ENCODE peak calls at places on chromosomes 7 and 10, in ten cellular contexts. Q is DMS 273 treated with DMSO at 0.1 percent for 48 hours; R is anterior cingulate cortex; O is hepatic stellate cell; Y is dermis microvascular lymphatic vessel endothelial cell; D is mesendoderm; W is stimulated activated CD4-positive, alpha-beta T cell treated with anti-CD3 and anti-CD28 coated beads, Interleukin-4, amount 100 ng/mL, for 1 hour; V is NCI-H1105; B is EL; G is activated CD4-positive, alpha-beta memory T cell treated with anti-CD3 and anti-CD28 coated beads, Interleukin-2, amount 10 ng/mL, durations not matched to agents 7 days and 5 days. P is an unnamed sample.

GRCh38 chr7:82204694-82205093 is 238.9 kb downstream of the CACNA2D1 start:
- DNase-seq in Q (no peak), R (no peak), O (no peak), Y (no peak), D (no peak), W (no peak), V (no peak), B (peak), G (no peak), P (no peak)

GRCh38 chr10:12088919-12089318 is 20.2 kb downstream of the DHTKD1 start:
- DNase-seq in Q (no peak), R (no peak), O (no peak), Y (no peak), D (no peak), W (no peak), V (no peak), B (no peak), G (no peak), P (no peak)

GRCh38 chr10:112525215-112525614 is 78.2 kb downstream of the VTI1A start:
- DNase-seq in Q (no peak), R (no peak), O (no peak), Y (no peak), D (no peak), W (no peak), V (no peak), B (peak), G (no peak), P (peak)

GRCh38 chr10:108375691-108376090 is 1211.2 kb upstream of the SORCS1 start:
- DNase-seq in Q (no peak), R (no peak), O (no peak), Y (no peak), D (no peak), W (no peak), V (no peak), B (peak), G (no peak), P (no peak)

GRCh38 chr10:5381187-5381586 is 16.4 kb downstream of the UCN3 start:
- DNase-seq in Q (no peak), R (no peak), O (no peak), Y (no peak), D (no peak), W (no peak), V (no peak), B (no peak), G (no peak), P (no peak)

GRCh38 chr7:138712652-138713051 is 11.5 kb upstream of the SVOPL start:
- DNase-seq in Q (no peak), R (no peak), O (no peak), Y (no peak), D (no peak), W (no peak), V (no peak), B (no peak), G (no peak), P (no peak)

GRCh38 chr7:151992375-151992774 is 33.1 kb upstream of the GALNT11 start:
- DNase-seq in Q (peak), R (peak), O (peak), Y (no peak), D (peak), W (peak), V (no peak), B (peak), G (peak), P (peak)

GRCh38 chr7:139827042-139827441 is 2.0 kb upstream of the TBXAS1 start:
- DNase-seq in Q (no peak), R (no peak), O (no peak), Y (no peak), D (peak), W (no peak), V (no peak), B (no peak), G (no peak), P (no peak)

GRCh38 chr10:32459072-32459703 is 13.2 kb downstream of the CCDC7 start:
- DNase-seq in Q (no peak), R (no peak), O (no peak), Y (no peak), D (no peak), W (no peak), V (no peak), B (no peak), G (peak), P (no peak)

GRCh38 chr10:76436367-76436766 is 1004.9 kb downstream of the LRMDA start:
- DNase-seq in Q (no peak), R (no peak), O (no peak), Y (no peak), D (no peak), W (no peak), V (no peak), B (no peak), G (no peak), P (no peak)

GRCh38 chr10:121268363-121268762 is 329.9 kb downstream of the FGFR2 start:
- DNase-seq in Q (no peak), R (no peak), O (no peak), Y (no peak), D (no peak), W (no peak), V (no peak), B (no peak), G (no peak), P (no peak)